ENCODE peak calls at places on chromosomes 5 and 9, in ten cellular contexts. D, I, X, C, P, E, U, L, Y and Q are unnamed samples.

GRCh38 chr5:111735829-111736228 is 21.2 kb downstream of the NREP start:
- DNase-seq in L (peak), D (no peak), Y (no peak), I (no peak), U (peak), E (no peak), C (peak), X (peak), P (peak), Q (peak)

GRCh38 chr9:98201102-98201501 is 8.7 kb upstream of the CORO2A start:
- DNase-seq in E (no peak), L (no peak), X (no peak), D (no peak), Y (no peak), P (no peak), I (no peak), U (no peak), C (no peak), Q (no peak)

GRCh38 chr9:13360188-13360587 is 80.7 kb upstream of the MPDZ start:
- DNase-seq in E (no peak), D (no peak), L (no peak), I (no peak), P (no peak), U (no peak), X (no peak), Y (no peak), C (no peak), Q (no peak)

GRCh38 chr9:20622330-20623020 is at the start of gene MLLT3:
- DNase-seq in L (peak), U (peak), I (peak), C (peak), X (peak), D (peak), E (peak), P (peak), Y (peak), Q (peak)

GRCh38 chr9:70602364-70603019 is 188.0 kb upstream of the KLF9 start:
- DNase-seq in L (peak), D (peak), I (peak), X (peak), P (peak), C (peak), U (peak), Y (no peak), E (peak), Q (peak)

GRCh38 chr5:150227606-150228273 is 37.9 kb downstream of the SLC6A7 start:
- DNase-seq in X (peak), U (peak), P (no peak), E (no peak), I (no peak), L (no peak), C (peak), Y (no peak), D (no peak), Q (peak)

GRCh38 chr5:141864371-141865370 is 13.5 kb downstream of the PCDH1 start:
- DNase-seq in P (no peak), X (no peak), E (no peak), Y (no peak), U (no peak), C (no peak), L (no peak), I (no peak), D (no peak), Q (no peak)

GRCh38 chr5:119347574-119347973 is 8.2 kb upstream of the TNFAIP8 start:
- DNase-seq in X (no peak), P (no peak), D (no peak), E (no peak), C (no peak), L (no peak), I (no peak), U (no peak), Y (no peak), Q (no peak)

GRCh38 chr9:109418827-109419226 is 79.3 kb downstream of the PTPN3 start:
- DNase-seq in Y (no peak), I (no peak), L (no peak), U (peak), P (no peak), X (no peak), E (no peak), C (no peak), D (no peak), Q (no peak)

GRCh38 chr9:134141906-134142305 is 6.0 kb downstream of the WDR5 start:
- DNase-seq in E (no peak), D (no peak), L (no peak), P (no peak), U (no peak), Y (no peak), X (no peak), I (no peak), C (no peak), Q (no peak)

GRCh38 chr9:100111235-100111634 is 12.2 kb downstream of the INVS start:
- DNase-seq in U (no peak), X (peak), L (no peak), C (peak), D (no peak), P (peak), Y (peak), I (no peak), E (peak), Q (peak)

GRCh38 chr5:143788401-143788800 is 23.6 kb upstream of the HMHB1 start:
- DNase-seq in D (no peak), X (no peak), C (no peak), L (no peak), Y (no peak), P (no peak), U (no peak), I (no peak), E (no peak), Q (no peak)

GRCh38 chr9:14080940-14081621 is 232.9 kb downstream of the NFIB start:
- DNase-seq in U (peak), D (no peak), E (no peak), X (peak), Y (no peak), I (no peak), L (no peak), P (peak), C (peak), Q (no peak)

GRCh38 chr5:172417983-172418630 is 36.2 kb downstream of the SH3PXD2B start:
- DNase-seq in U (peak), E (peak), Y (peak), D (no peak), I (no peak), P (peak), C (peak), X (peak), L (no peak), Q (peak)

GRCh38 chr5:119168401-119168800 is 97.5 kb downstream of the DMXL1 start:
- DNase-seq in I (no peak), C (no peak), E (no peak), U (peak), D (no peak), P (peak), Y (no peak), X (peak), L (no peak), Q (no peak)

GRCh38 chr5:141493500-141494422 is 4.9 kb downstream of the PCDHGC5 start:
- DNase-seq in X (peak), L (no peak), D (no peak), E (no peak), U (no peak), C (peak), Y (no peak), I (no peak), P (peak), Q (peak)

GRCh38 chr9:116395409-116396037 is 241.9 kb downstream of the PAPPA start:
- DNase-seq in P (no peak), I (no peak), Y (no peak), X (no peak), L (peak), C (no peak), D (no peak), E (no peak), U (no peak), Q (no peak)

GRCh38 chr5:162047279-162047678 is 20.3 kb upstream of the GABRG2 start:
- DNase-seq in D (no peak), P (no peak), Y (no peak), L (no peak), E (no peak), X (no peak), I (no peak), C (no peak), U (no peak), Q (no peak)

GRCh38 chr9:136418182-136419091 is 8.0 kb downstream of the PMPCA start:
- DNase-seq in C (no peak), I (no peak), P (no peak), D (no peak), U (no peak), X (no peak), L (no peak), Y (no peak), E (no peak), Q (no peak)

GRCh38 chr9:24900179-24900578 is 354.5 kb upstream of the IZUMO3 start:
- DNase-seq in D (no peak), L (no peak), I (no peak), E (no peak), C (no peak), X (no peak), P (no peak), Y (no peak), U (no peak), Q (no peak)

GRCh38 chr9:24899463-24899862 is 353.8 kb upstream of the IZUMO3 start:
- DNase-seq in X (no peak), U (no peak), C (no peak), L (no peak), I (no peak), P (no peak), Y (no peak), E (no peak), D (no peak), Q (no peak)

DNA sequence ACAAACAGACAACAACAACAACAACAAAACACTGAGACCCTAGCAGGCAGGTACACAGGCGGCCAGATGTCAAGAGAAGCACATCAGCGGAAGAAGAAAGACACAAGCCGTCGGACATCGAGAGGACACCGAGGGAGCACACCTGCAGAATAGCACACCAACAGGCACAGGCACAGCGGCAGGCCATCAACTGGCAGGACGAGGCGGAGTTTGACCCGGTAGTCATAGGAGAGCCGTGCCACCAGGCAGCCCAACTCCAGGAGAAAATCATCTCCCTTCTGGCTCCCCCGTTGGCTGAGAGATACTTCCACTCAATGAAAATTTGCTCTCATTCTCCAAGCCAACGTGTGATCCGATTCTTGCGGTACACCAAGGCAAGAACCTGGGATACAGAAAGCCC is 352.1 kb upstream of the IZUMO3 start:
- DNase-seq in U (no peak), C (no peak), Y (no peak), I (no peak), P (no peak), L (no peak), E (no peak), D (no peak), X (no peak), Q (no peak)
- TF ChIP-seq CTCF in U (no peak), C (no peak), Y (no peak), I (no peak), P (no peak), L (no peak), E (no peak), D (no peak), X (no peak), Q (no peak)

DNA sequence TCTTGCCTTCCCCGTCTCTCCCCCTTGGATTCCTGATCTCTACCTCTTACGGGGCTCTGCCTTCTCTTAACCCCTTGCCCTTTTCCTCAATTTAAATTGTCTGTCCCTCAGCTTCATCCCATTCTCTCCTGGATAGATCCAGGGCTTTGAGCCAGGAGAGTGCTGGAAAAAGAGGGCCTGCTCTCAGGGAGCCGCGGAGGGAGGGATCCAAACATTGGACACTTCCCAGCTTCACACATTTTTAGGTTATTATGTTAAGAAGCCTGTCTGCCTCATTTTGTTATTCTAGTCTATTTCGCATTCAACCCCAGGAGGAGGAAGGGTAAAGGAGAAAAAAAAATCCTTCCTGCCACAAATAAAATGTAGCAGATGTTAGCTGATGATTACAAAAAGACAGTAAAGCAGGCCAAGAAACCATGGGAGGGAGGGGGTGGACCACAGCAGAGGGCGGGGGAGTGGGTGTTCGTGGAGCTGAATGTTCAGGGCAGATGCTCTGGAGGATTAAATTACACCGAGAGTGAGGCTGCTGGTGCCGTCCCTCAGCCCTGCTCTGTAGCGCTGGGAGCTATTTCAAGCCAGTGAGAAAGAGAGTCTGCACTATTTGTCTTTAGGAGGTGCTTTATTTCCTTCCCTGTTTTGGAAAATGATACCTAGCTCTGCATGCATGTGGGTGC is 60.5 kb upstream of the ZFR start:
- DNase-seq in Y (no peak), C (peak), X (peak), I (no peak), L (peak), D (no peak), P (peak), E (no peak), U (peak), Q (peak)
- H3K4me3 ChIP-seq in Y (no peak), C (peak), X (no peak), I (no peak), L (no peak), D (no peak), P (peak), E (no peak), U (no peak), Q (peak)

DNA sequence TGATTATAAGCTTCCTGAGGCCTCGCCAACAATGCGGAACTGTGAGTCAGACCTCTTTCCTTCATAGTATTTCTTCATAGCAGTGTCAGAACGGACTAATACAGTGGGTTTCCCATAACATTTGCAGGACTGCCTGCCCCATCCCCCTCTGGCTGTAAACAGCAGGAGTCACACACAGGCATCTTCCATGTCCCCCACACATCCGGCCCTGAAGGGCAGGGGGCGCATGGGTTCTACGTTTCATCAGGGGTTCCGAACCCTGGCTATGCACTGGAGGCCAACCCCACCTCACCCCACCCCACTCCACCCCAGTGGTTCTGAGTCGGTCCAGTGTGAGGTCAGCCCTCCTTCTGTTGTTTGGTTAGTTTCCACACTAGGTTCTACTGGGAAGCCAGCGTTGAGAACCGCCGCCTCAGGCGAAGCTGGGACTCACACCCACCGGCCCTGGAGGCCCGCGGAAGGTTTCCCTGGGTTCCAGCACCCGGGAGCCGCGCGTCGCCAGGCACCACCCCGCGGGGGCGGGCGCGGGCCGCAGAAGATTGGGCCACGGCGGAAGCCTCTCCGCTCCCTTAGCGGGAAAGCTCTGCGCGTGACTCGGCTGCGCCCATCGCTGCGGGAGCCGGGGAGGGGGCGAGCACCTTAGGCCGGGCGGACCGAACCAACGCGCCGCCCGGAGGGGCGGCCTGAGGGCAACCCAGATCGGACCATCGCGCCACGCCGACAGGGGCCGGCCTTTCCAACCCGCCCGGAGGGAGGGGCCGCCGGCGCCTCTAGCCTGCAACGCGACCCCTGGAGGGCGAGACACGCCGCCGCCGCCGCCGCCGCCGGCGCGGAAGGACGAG is at the start of gene RUSC2:
- DNase-seq in L (peak), X (peak), I (peak), E (peak), D (peak), C (peak), P (peak), Y (peak), U (peak), Q (peak)
- TF ChIP-seq CTCF in L (peak), X (peak), I (peak), E (no peak), D (peak), C (peak), P (peak), Y (no peak), U (no peak), Q (peak)

GRCh38 chr5:100828756-100829342 is 74.2 kb downstream of the ST8SIA4 start:
- DNase-seq in E (no peak), Y (no peak), X (no peak), D (no peak), L (no peak), C (no peak), U (no peak), P (no peak), I (no peak), Q (no peak)
- H3K4me3 ChIP-seq in E (no peak), Y (no peak), X (no peak), D (no peak), L (no peak), C (no peak), U (no peak), P (no peak), I (no peak), Q (no peak)

GRCh38 chr9:96245399-96245798 is 56.6 kb downstream of the HSD17B3 start:
- DNase-seq in I (no peak), C (no peak), E (no peak), D (no peak), X (no peak), U (peak), Y (no peak), P (no peak), L (no peak), Q (no peak)
- TF ChIP-seq CTCF in I (peak), C (peak), E (no peak), D (no peak), X (no peak), U (peak), Y (no peak), P (no peak), L (peak), Q (no peak)

GRCh38 chr5:16712178-16712577 is 95.4 kb upstream of the RETREG1 start:
- DNase-seq in P (no peak), L (no peak), C (no peak), U (no peak), Y (no peak), X (no peak), E (no peak), I (no peak), D (no peak), Q (no peak)
- H3K4me3 ChIP-seq in P (no peak), L (no peak), C (no peak), U (no peak), Y (no peak), X (no peak), E (no peak), I (no peak), D (no peak), Q (no peak)

GRCh38 chr5:17233488-17233887 is 16.1 kb downstream of the BASP1 start:
- DNase-seq in P (no peak), E (no peak), L (no peak), D (no peak), X (no peak), C (peak), I (no peak), Y (no peak), U (no peak), Q (no peak)
- TF ChIP-seq CTCF in P (no peak), E (no peak), L (no peak), D (no peak), X (no peak), C (no peak), I (no peak), Y (no peak), U (no peak), Q (no peak)